ENCODE peak calls at places on chromosome 11, in five cellular contexts. Z is NCI-H2081 treated with DMSO at 0.1 percent for 48 hours; R is stimulated activated CD4-positive, alpha-beta T cell treated with anti-CD3 and anti-CD28 coated beads, Interleukin-15, amount 100 ng/mL, for 48 hours; G is astrocyte of the spinal cord; A is WTC11. N is an unnamed sample.

GRCh38 chr11:131811380-131811779 is 441.0 kb downstream of the NTM start:
- DNase-seq in A (no peak), Z (no peak), G (no peak), R (no peak), N (no peak)

GRCh38 chr11:131064373-131064991 is 148.2 kb upstream of the SNX19 start:
- DNase-seq in R (no peak), G (peak; percentile 56), Z (no peak), A (peak; percentile 91), N (peak; percentile 19)

GRCh38 chr11:17164361-17165246 is 43.2 kb downstream of the PIK3C2A start:
- DNase-seq in G (no peak), Z (no peak), R (no peak), A (no peak), N (no peak)

GRCh38 chr11:123318623-123319022 is 111.4 kb upstream of the GRAMD1B start:
- DNase-seq in Z (no peak), A (no peak), R (no peak), G (no peak), N (no peak)

GRCh38 chr11:62398011-62398994 is 20.5 kb upstream of the SCGB1A1 start:
- DNase-seq in A (no peak), G (no peak), R (no peak), Z (no peak), N (no peak)

GRCh38 chr11:126491092-126491491 is 135.6 kb downstream of the ST3GAL4 start:
- DNase-seq in R (no peak), A (peak; percentile 50), Z (no peak), G (no peak), N (no peak)

GRCh38 chr11:2798951-2799761 is 86.4 kb downstream of the CDKN1C start:
- DNase-seq in R (no peak), G (no peak), Z (no peak), A (no peak), N (no peak)

GRCh38 chr11:12235549-12235944 is 125.2 kb downstream of the MICAL2 start:
- DNase-seq in R (no peak), A (no peak), Z (no peak), G (peak; percentile 44), N (no peak)

GRCh38 chr11:65279713-65280459 is 18.1 kb downstream of the POLA2 start:
- DNase-seq in Z (no peak), A (no peak), G (peak; percentile 97), R (peak; percentile 54), N (no peak)

GRCh38 chr11:71539017-71539416 is 1.2 kb downstream of the KRTAP5-8 start:
- DNase-seq in A (no peak), R (no peak), Z (no peak), G (no peak), N (no peak)

GRCh38 chr11:73288197-73288872 is 16.2 kb downstream of the P2RY6 start:
- DNase-seq in R (no peak), A (no peak), G (no peak), Z (no peak), N (no peak)

GRCh38 chr11:88569342-88569741 is 231.8 kb upstream of the CTSC start:
- DNase-seq in G (no peak), Z (no peak), A (no peak), R (no peak), N (no peak)

GRCh38 chr11:74449369-74449931 is 17.9 kb downstream of the KCNE3 start:
- DNase-seq in Z (peak; percentile 78), A (no peak), R (no peak), G (peak; percentile 81), N (no peak)

GRCh38 chr11:113603277-113604059 is 102.6 kb downstream of the TMPRSS5 start:
- DNase-seq in Z (no peak), A (no peak), R (no peak), G (peak; percentile 55), N (no peak)

GRCh38 chr11:47451990-47452389 is 3.1 kb upstream of the RAPSN start:
- DNase-seq in G (no peak), A (no peak), R (no peak), Z (no peak), N (no peak)

GRCh38 chr11:66020618-66021357 is 5.5 kb downstream of the CATSPER1 start:
- DNase-seq in A (no peak), Z (no peak), G (peak; percentile 70), R (no peak), N (no peak)

GRCh38 chr11:76560219-76560618 is 110.3 kb downstream of the LRRC32 start:
- DNase-seq in A (no peak), G (peak; percentile 33), R (no peak), Z (no peak), N (no peak)

GRCh38 chr11:4026389-4026788 is 68.2 kb upstream of the RRM1 start:
- DNase-seq in R (no peak), G (no peak), Z (no peak), A (no peak), N (no peak)

GRCh38 chr11:78338138-78338537 is 79.5 kb downstream of the GAB2 start:
- DNase-seq in A (no peak), R (no peak), Z (no peak), G (no peak), N (no peak)

GRCh38 chr11:72609045-72609444 is 65.2 kb downstream of the PDE2A start:
- DNase-seq in Z (no peak), G (no peak), R (no peak), A (no peak), N (no peak)

GRCh38 chr11:72105888-72106287 is at the start of gene TOMT:
- DNase-seq in A (no peak), R (no peak), Z (no peak), G (no peak), N (no peak)

GRCh38 chr11:80816966-80817365 is 1376.1 kb upstream of the TENM4 start:
- DNase-seq in G (no peak), A (no peak), R (no peak), Z (no peak), N (no peak)

GRCh38 chr11:71499546-71499945 is 27.5 kb upstream of the KRTAP5-7 start:
- DNase-seq in A (no peak), R (no peak), G (no peak), Z (no peak), N (no peak)

GRCh38 chr11:34132261-34132965 is 27.0 kb downstream of the NAT10 start:
- DNase-seq in R (no peak), A (no peak), G (no peak), Z (no peak), N (no peak)

GRCh38 chr11:66413167-66413566 is 7.7 kb upstream of the NPAS4 start:
- DNase-seq in Z (no peak), R (no peak), A (no peak), G (no peak), N (no peak)

GRCh38 chr11:111540114-111540920 is at the start of gene LAYN:
- DNase-seq in R (peak; percentile 6), Z (no peak), G (peak; percentile 61), A (peak; percentile 66), N (peak; percentile 35)

GRCh38 chr11:8744423-8744822 is 61.8 kb downstream of the RPL27A start:
- DNase-seq in G (peak; percentile 16), R (no peak), A (no peak), Z (no peak), N (no peak)

GRCh38 chr11:2751523-2752203 is 51.9 kb upstream of the KCNQ1OT1 start:
- DNase-seq in R (no peak), Z (no peak), G (no peak), A (no peak), N (no peak)

GRCh38 chr11:100739636-100740035 is 52.5 kb downstream of the ARHGAP42 start:
- DNase-seq in Z (no peak), R (no peak), A (no peak), G (peak; percentile 90), N (no peak)

GRCh38 chr11:12117200-12117995 is 7.0 kb downstream of the MICAL2 start:
- DNase-seq in G (no peak), Z (no peak), R (no peak), A (no peak), N (no peak)

N was measured in amygdala.